ENCODE peak calls at places on chromosomes 5 and 9, in five cellular contexts. N is Calu3, A is cardiac fibroblast, Y is OCI-LY7, K is HL-60. W is an unnamed sample.

GRCh38 chr9:15724006-15724405 is 171.2 kb downstream of the CCDC171 start:
- DNase-seq in N (no peak), A (peak; percentile 49), K (no peak), Y (no peak), W (peak; percentile 50)

GRCh38 chr9:21110708-21111576 is 30.7 kb downstream of the IFNW1 start:
- DNase-seq in A (peak; percentile 84), K (peak; percentile 31), N (peak; percentile 26), Y (peak; percentile 78), W (peak; percentile 88)

GRCh38 chr5:87649455-87649854 is 236.7 kb upstream of the CCNH start:
- DNase-seq in A (no peak), K (no peak), N (peak; percentile 10), Y (no peak), W (no peak)

GRCh38 chr9:26459959-26460358 is 432.6 kb downstream of the CAAP1 start:
- DNase-seq in K (no peak), N (no peak), A (no peak), Y (no peak), W (no peak)

GRCh38 chr9:130845901-130846381 is 10.9 kb downstream of the ABL1 start:
- DNase-seq in Y (no peak), A (peak; percentile 91), N (no peak), K (no peak), W (peak; percentile 89)

GRCh38 chr5:158268286-158268685 is 409.3 kb upstream of the CLINT1 start:
- DNase-seq in N (no peak), Y (no peak), K (no peak), A (no peak), W (no peak)

GRCh38 chr5:72601861-72602260 is 94.7 kb upstream of the ZNF366 start:
- DNase-seq in K (no peak), N (no peak), Y (no peak), A (no peak), W (no peak)

GRCh38 chr9:73775757-73776156 is 624.1 kb downstream of the ANXA1 start:
- DNase-seq in Y (no peak), N (no peak), A (no peak), K (no peak), W (no peak)

GRCh38 chr5:124747770-124748686 is 1.6 kb upstream of the ZNF608 start:
- DNase-seq in Y (peak; percentile 87), N (no peak), A (peak; percentile 53), K (peak; percentile 1), W (peak; percentile 50)

GRCh38 chr5:39176740-39177628 is 42.4 kb downstream of the FYB1 start:
- DNase-seq in A (no peak), N (no peak), K (peak; percentile 27), Y (no peak), W (no peak)

GRCh38 chr5:141855265-141856029 is 22.8 kb downstream of the PCDH1 start:
- DNase-seq in Y (no peak), A (no peak), N (peak; percentile 63), K (no peak), W (no peak)

GRCh38 chr5:20514145-20514544 is 526.1 kb upstream of the CDH18 start:
- DNase-seq in N (no peak), K (no peak), Y (no peak), A (no peak), W (no peak)

GRCh38 chr5:109900453-109900852 is 210.7 kb downstream of the MAN2A1 start:
- DNase-seq in Y (no peak), A (no peak), N (no peak), K (no peak), W (no peak)

GRCh38 chr9:127903557-127904475 is 4.4 kb upstream of the ST6GALNAC6 start:
- DNase-seq in N (no peak), A (peak; percentile 48), K (peak; percentile 23), Y (peak; percentile 91), W (no peak)

GRCh38 chr5:16061163-16061562 is 118.4 kb downstream of the MARCHF11 start:
- DNase-seq in Y (no peak), N (no peak), K (no peak), A (no peak), W (no peak)

GRCh38 chr5:60494635-60495034 is 205.3 kb downstream of the DEPDC1B start:
- DNase-seq in A (no peak), K (no peak), Y (peak; percentile 23), N (no peak), W (no peak)

DNA sequence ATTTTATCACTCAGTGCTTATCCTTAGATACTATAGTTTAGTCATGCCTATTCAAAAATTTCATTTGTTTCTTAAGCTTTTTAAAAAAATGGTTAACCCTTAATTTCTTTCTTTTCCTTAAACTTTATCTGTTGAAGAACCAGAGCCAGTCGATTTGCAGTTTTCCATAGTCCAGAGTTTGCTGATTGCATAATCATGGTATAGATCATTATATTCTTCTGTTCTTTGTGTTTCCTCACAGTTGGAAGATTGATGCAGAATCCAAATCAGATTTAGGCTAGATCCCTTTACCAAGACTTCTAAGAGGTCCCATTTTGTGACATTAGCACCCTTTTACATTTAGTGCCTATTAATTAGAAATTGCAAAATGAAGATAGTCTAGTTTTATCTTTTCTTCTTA is 18.0 kb downstream of the TMEM38B start:
- DNase-seq in Y (no peak), K (no peak), A (no peak), N (no peak), W (no peak)
- TF ChIP-seq CTCF in Y (no peak), K (no peak), A (no peak), N (no peak), W (no peak)

GRCh38 chr9:79570449-79571308 is 1.1 kb upstream of the TLE4 start:
- DNase-seq in A (peak; percentile 51), N (no peak), K (peak; percentile 38), Y (peak; percentile 61), W (peak; percentile 48)

GRCh38 chr9:79568337-79569084 is 3.3 kb upstream of the TLE4 start:
- DNase-seq in A (no peak), N (no peak), K (peak; percentile 42), Y (peak; percentile 63), W (no peak)

GRCh38 chr9:79565245-79565644 is 6.5 kb upstream of the TLE4 start:
- DNase-seq in A (no peak), N (no peak), Y (peak; percentile 39), K (no peak), W (no peak)

GRCh38 chr9:79569814-79570448 is 1.8 kb upstream of the TLE4 start:
- DNase-seq in Y (peak; percentile 27), N (no peak), A (no peak), K (no peak), W (no peak)

DNA sequence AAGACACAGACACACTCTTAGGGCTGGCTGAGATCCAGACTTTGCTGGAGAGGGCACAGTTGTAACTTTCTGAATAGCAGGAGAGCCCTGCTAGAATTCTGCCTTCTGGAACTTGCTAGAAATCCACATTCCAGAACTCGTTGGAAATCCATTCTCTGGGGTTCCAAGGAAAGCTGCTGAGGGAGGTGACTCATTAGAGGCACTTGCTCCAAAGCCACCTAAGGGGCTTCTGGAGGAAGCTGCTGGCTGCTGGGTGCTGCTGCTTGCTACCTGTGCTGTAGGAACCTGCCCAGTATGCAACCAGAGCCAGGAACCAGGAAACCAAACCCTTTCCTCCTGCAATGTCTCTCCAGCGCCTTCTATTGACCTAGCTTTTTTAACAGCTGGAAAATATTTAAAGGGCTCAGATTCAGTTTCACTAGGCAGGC is 4.1 kb upstream of the TLE4 start:
- DNase-seq in A (no peak), N (no peak), Y (peak; percentile 9), K (no peak), W (no peak)
- TF ChIP-seq CTCF in A (no peak), N (no peak), Y (no peak), K (no peak), W (no peak)

DNA sequence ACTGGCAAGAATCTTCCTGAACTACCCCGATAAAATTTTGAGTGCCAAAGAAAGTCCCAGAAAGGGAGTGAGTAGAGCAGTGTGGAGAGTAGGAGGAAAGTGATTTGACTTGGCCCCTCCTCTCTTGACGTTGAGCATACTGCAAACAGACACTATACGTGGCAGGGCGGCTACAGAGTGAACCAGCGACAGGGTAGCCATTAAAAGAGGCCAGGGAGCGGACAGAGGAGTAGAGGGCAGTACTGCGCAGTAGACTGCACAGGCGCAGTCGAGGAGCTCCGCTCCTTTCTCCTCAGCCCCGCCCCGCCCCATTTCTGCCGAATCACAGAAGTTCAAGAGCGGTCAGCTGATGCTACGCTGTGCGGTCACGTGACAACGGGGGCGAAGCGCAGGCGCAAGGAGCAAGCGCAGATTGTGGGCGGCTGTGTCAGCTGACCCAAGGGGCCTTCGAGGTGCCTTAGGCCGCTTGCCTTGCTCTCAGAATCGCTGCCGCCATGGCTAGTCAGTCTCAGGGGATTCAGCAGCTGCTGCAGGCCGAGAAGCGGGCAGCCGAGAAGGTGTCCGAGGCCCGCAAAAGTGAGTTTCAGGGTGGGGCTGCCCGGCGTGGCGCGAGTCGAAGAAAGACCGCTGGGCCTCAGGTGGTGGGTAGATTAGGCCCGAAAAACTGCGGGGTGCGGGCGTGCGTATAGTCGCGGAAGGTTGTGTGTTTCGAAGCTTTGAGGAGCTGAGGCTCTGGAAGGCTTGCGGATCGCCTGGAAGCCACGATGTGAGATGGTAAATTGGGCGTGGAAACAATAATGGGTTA is at the start of gene ATP6V1G1:
- DNase-seq in Y (peak; percentile 99), A (peak; percentile 99), N (peak; percentile 97), K (peak; percentile 100), W (peak; percentile 99)
- TF ChIP-seq CTCF in Y (peak; percentile 47), A (peak; percentile 17), N (no peak), K (no peak), W (peak; percentile 10)

DNA sequence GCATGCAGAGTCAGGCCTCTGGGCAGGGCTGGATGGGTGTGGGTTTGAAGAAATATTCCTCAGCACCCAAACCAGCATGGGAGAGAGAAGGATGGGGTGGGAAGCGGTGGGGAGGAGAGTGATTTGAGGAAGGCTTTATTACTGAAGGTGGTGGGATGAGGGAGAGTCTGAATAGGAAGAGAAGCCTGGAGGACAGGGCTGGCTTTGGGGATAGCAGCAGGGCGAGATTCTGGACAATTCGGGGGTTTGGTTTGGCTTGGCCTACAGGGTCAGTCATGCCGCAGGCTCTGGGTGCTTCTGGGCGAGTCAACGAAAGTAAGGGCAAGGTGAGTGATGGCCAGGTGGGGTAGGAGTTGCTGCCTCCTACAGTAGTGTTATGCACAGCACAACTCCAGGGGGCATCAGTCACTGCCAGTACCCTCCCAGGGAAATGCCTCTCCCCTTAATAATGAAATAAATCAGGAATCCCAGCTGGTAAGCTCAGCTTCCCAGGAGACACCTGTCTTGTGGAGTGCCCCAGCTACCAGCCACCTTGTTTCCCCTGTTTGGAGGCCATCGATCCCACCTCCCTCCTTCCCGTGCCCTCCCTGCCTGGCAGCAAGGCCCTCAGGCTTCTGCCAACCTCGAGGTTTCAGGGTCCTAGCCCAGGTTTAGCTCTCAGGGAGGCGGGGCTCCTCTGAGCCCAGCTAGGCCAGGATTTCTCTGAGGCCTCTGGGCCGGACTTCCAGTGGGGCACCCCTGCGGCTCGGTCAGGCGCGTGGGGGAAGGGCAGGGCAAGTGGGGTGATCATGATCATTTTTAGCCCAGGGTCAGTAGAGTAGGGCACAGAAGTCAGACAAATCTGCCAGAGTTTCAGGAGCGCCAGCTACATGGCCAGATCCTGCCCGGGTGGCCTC is 741 bp upstream of the NKX2-5 start:
- DNase-seq in K (no peak), A (no peak), Y (no peak), N (no peak), W (no peak)
- TF ChIP-seq CTCF in K (no peak), A (no peak), Y (no peak), N (no peak), W (no peak)

DNA sequence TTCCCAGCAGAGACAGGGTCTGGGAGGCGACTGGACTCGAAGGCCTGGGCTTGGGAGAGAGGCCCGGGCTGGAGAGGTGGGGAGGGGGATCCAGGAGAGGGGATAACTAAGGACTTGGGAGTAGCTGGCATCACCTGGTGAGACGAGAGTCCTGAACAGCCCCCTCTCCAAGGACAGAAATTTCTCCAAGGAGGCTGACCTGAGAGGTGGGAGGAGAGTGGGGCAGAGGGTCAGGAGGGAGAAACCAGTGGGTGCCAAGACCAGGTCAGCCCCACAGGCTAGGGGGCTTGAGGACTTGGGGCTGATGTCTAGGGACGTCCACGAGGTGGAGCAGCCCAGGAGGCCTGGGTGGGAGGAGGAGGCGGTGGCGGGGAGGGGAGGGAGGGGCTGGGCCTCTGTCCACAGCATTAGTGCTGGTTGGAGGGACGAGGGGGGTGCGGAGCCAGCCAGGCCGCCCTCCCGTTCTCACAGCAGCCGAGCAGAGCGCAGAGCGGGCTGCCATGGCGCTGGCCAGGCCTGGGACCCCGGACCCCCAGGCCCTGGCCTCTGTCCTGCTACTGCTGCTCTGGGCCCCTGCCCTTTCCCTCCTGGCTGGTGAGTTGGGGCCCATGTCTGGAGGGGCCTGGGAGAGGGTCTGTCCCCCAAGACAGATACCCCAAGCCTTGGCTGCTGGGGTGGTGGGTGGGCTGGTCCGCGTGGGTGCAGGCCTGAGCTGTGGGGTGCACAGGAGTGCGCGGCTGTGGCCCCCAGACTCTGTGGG is at the start of gene CRB2:
- DNase-seq in N (no peak), K (no peak), A (no peak), Y (no peak), W (no peak)
- TF ChIP-seq CTCF in N (no peak), K (no peak), A (no peak), Y (no peak), W (no peak)